ENCODE peak calls at places on chromosomes 6 and 20, in ten cellular contexts. One of them, this sample, is unnamed.

GRCh38 chr6:35089935-35090505 is 51.1 kb downstream of the TCP11 start:
- DNase-seq in brain microvascular endothelial cell: peak
- DNase-seq in cardiac muscle cell: no peak
- DNase-seq in astrocyte: peak
- DNase-seq in fibroblast of lung: peak
- DNase-seq in GM12865: no peak
- DNase-seq in breast epithelium: peak
- DNase-seq in psoas muscle: no peak
- DNase-seq in Panc1: no peak
- DNase-seq in NB4: peak
- DNase-seq in this sample: no peak

GRCh38 chr6:106162926-106163325 is 76.8 kb downstream of the PRDM1 start:
- DNase-seq in brain microvascular endothelial cell: no peak
- DNase-seq in cardiac muscle cell: no peak
- DNase-seq in astrocyte: peak
- DNase-seq in fibroblast of lung: peak
- DNase-seq in GM12865: no peak
- DNase-seq in breast epithelium: no peak
- DNase-seq in psoas muscle: no peak
- DNase-seq in Panc1: no peak
- DNase-seq in NB4: peak
- DNase-seq in this sample: no peak

GRCh38 chr20:15235799-15236198 is 898.4 kb upstream of the FLRT3 start:
- DNase-seq in brain microvascular endothelial cell: no peak
- DNase-seq in cardiac muscle cell: no peak
- DNase-seq in astrocyte: no peak
- DNase-seq in fibroblast of lung: no peak
- DNase-seq in GM12865: no peak
- DNase-seq in breast epithelium: no peak
- DNase-seq in psoas muscle: no peak
- DNase-seq in Panc1: no peak
- DNase-seq in NB4: no peak
- DNase-seq in this sample: peak

GRCh38 chr6:449057-449430 is 57.5 kb downstream of the IRF4 start:
- DNase-seq in brain microvascular endothelial cell: no peak
- DNase-seq in cardiac muscle cell: no peak
- DNase-seq in astrocyte: no peak
- DNase-seq in fibroblast of lung: no peak
- DNase-seq in GM12865: no peak
- DNase-seq in breast epithelium: no peak
- DNase-seq in psoas muscle: no peak
- DNase-seq in Panc1: no peak
- DNase-seq in NB4: no peak
- DNase-seq in this sample: no peak

GRCh38 chr6:46023216-46023915 is 7.7 kb upstream of the CLIC5 start:
- DNase-seq in brain microvascular endothelial cell: no peak
- DNase-seq in cardiac muscle cell: no peak
- DNase-seq in astrocyte: peak
- DNase-seq in fibroblast of lung: peak
- DNase-seq in GM12865: no peak
- DNase-seq in breast epithelium: no peak
- DNase-seq in psoas muscle: no peak
- DNase-seq in Panc1: no peak
- DNase-seq in NB4: no peak
- DNase-seq in this sample: no peak

GRCh38 chr6:167501831-167502385 is 177.0 kb downstream of the TTLL2 start:
- DNase-seq in brain microvascular endothelial cell: no peak
- DNase-seq in cardiac muscle cell: peak
- DNase-seq in astrocyte: no peak
- DNase-seq in fibroblast of lung: no peak
- DNase-seq in GM12865: no peak
- DNase-seq in breast epithelium: no peak
- DNase-seq in psoas muscle: no peak
- DNase-seq in Panc1: peak
- DNase-seq in NB4: peak
- DNase-seq in this sample: no peak

GRCh38 chr6:144349690-144350132 is 64.6 kb downstream of the UTRN start:
- DNase-seq in brain microvascular endothelial cell: peak
- DNase-seq in cardiac muscle cell: no peak
- DNase-seq in astrocyte: peak
- DNase-seq in fibroblast of lung: peak
- DNase-seq in GM12865: peak
- DNase-seq in breast epithelium: no peak
- DNase-seq in psoas muscle: no peak
- DNase-seq in Panc1: peak
- DNase-seq in NB4: peak
- DNase-seq in this sample: peak

GRCh38 chr6:106569444-106569843 is 59.9 kb downstream of the RTN4IP1 start:
- DNase-seq in brain microvascular endothelial cell: no peak
- DNase-seq in cardiac muscle cell: no peak
- DNase-seq in astrocyte: no peak
- DNase-seq in fibroblast of lung: peak
- DNase-seq in GM12865: no peak
- DNase-seq in breast epithelium: no peak
- DNase-seq in psoas muscle: no peak
- DNase-seq in Panc1: no peak
- DNase-seq in NB4: no peak
- DNase-seq in this sample: no peak

GRCh38 chr6:4224082-4224978 is 89.0 kb upstream of the ECI2 start:
- DNase-seq in brain microvascular endothelial cell: peak
- DNase-seq in cardiac muscle cell: peak
- DNase-seq in astrocyte: peak
- DNase-seq in fibroblast of lung: peak
- DNase-seq in GM12865: no peak
- DNase-seq in breast epithelium: no peak
- DNase-seq in psoas muscle: no peak
- DNase-seq in Panc1: no peak
- DNase-seq in NB4: peak
- DNase-seq in this sample: no peak

GRCh38 chr6:73565767-73566485 is 45.1 kb upstream of the EEF1A1 start:
- DNase-seq in brain microvascular endothelial cell: peak
- DNase-seq in cardiac muscle cell: peak
- DNase-seq in astrocyte: peak
- DNase-seq in fibroblast of lung: peak
- DNase-seq in GM12865: no peak
- DNase-seq in breast epithelium: no peak
- DNase-seq in psoas muscle: no peak
- DNase-seq in Panc1: no peak
- DNase-seq in NB4: no peak
- DNase-seq in this sample: peak

GRCh38 chr6:25617997-25618396 is 34.0 kb upstream of the SCGN start:
- DNase-seq in brain microvascular endothelial cell: no peak
- DNase-seq in cardiac muscle cell: no peak
- DNase-seq in astrocyte: no peak
- DNase-seq in fibroblast of lung: no peak
- DNase-seq in GM12865: no peak
- DNase-seq in breast epithelium: no peak
- DNase-seq in psoas muscle: no peak
- DNase-seq in Panc1: no peak
- DNase-seq in NB4: peak
- DNase-seq in this sample: no peak

GRCh38 chr6:107730106-107730505 is 94.0 kb downstream of the SCML4 start:
- DNase-seq in brain microvascular endothelial cell: no peak
- DNase-seq in cardiac muscle cell: no peak
- DNase-seq in astrocyte: no peak
- DNase-seq in fibroblast of lung: no peak
- DNase-seq in GM12865: no peak
- DNase-seq in breast epithelium: no peak
- DNase-seq in psoas muscle: no peak
- DNase-seq in Panc1: no peak
- DNase-seq in NB4: no peak
- DNase-seq in this sample: no peak
- TF ChIP-seq CTCF in brain microvascular endothelial cell: no peak
- TF ChIP-seq CTCF in cardiac muscle cell: no peak
- TF ChIP-seq CTCF in astrocyte: no peak
- TF ChIP-seq CTCF in fibroblast of lung: no peak
- TF ChIP-seq CTCF in GM12865: no peak
- TF ChIP-seq CTCF in breast epithelium: no peak
- TF ChIP-seq CTCF in psoas muscle: peak
- TF ChIP-seq CTCF in Panc1: no peak
- TF ChIP-seq CTCF in NB4: no peak
- TF ChIP-seq CTCF in this sample: no peak

GRCh38 chr20:8646716-8647115 is 422.2 kb upstream of the PLCB4 start:
- DNase-seq in brain microvascular endothelial cell: no peak
- DNase-seq in cardiac muscle cell: no peak
- DNase-seq in astrocyte: peak
- DNase-seq in fibroblast of lung: peak
- DNase-seq in GM12865: no peak
- DNase-seq in breast epithelium: no peak
- DNase-seq in psoas muscle: no peak
- DNase-seq in Panc1: no peak
- DNase-seq in NB4: no peak
- DNase-seq in this sample: no peak

GRCh38 chr20:8647868-8648495 is 420.9 kb upstream of the PLCB4 start:
- DNase-seq in brain microvascular endothelial cell: no peak
- DNase-seq in cardiac muscle cell: no peak
- DNase-seq in astrocyte: no peak
- DNase-seq in fibroblast of lung: peak
- DNase-seq in GM12865: no peak
- DNase-seq in breast epithelium: no peak
- DNase-seq in psoas muscle: peak
- DNase-seq in Panc1: no peak
- DNase-seq in NB4: peak
- DNase-seq in this sample: no peak

GRCh38 chr20:8640461-8640860 is 428.4 kb upstream of the PLCB4 start:
- DNase-seq in brain microvascular endothelial cell: no peak
- DNase-seq in cardiac muscle cell: no peak
- DNase-seq in astrocyte: peak
- DNase-seq in fibroblast of lung: peak
- DNase-seq in GM12865: no peak
- DNase-seq in breast epithelium: no peak
- DNase-seq in psoas muscle: no peak
- DNase-seq in Panc1: no peak
- DNase-seq in NB4: no peak
- DNase-seq in this sample: no peak

GRCh38 chr20:8642247-8642646 is 426.6 kb upstream of the PLCB4 start:
- DNase-seq in brain microvascular endothelial cell: no peak
- DNase-seq in cardiac muscle cell: no peak
- DNase-seq in astrocyte: no peak
- DNase-seq in fibroblast of lung: no peak
- DNase-seq in GM12865: no peak
- DNase-seq in breast epithelium: no peak
- DNase-seq in psoas muscle: no peak
- DNase-seq in Panc1: no peak
- DNase-seq in NB4: no peak
- DNase-seq in this sample: no peak

DNA sequence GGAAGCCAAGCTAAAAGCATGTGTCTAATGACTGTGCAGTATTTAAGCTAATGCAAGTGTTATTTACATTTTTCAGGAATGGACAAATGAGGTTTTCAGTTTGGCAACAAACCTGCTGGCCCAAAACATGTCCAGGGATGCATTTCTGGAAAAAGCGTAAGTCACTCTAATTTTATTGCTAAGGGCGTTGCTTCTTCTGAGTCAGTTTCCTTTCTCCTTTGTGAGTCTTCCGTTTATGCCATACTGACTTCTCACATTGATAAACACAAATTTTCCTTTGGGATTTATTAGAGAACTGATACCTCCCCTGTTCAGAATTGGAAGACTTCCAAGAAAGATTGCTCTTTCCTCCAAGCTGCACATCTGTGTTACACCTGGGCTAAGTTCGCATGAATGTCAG is 422.9 kb upstream of the PLCB4 start:
- DNase-seq in brain microvascular endothelial cell: no peak
- DNase-seq in cardiac muscle cell: no peak
- DNase-seq in astrocyte: peak
- DNase-seq in fibroblast of lung: peak
- DNase-seq in GM12865: no peak
- DNase-seq in breast epithelium: no peak
- DNase-seq in psoas muscle: no peak
- DNase-seq in Panc1: no peak
- DNase-seq in NB4: no peak
- DNase-seq in this sample: no peak
- H3K4me3 ChIP-seq in brain microvascular endothelial cell: no peak
- H3K4me3 ChIP-seq in cardiac muscle cell: no peak
- H3K4me3 ChIP-seq in astrocyte: no peak
- H3K4me3 ChIP-seq in fibroblast of lung: no peak
- H3K4me3 ChIP-seq in GM12865: no peak
- H3K4me3 ChIP-seq in breast epithelium: no peak
- H3K4me3 ChIP-seq in psoas muscle: no peak
- H3K4me3 ChIP-seq in Panc1: no peak
- H3K4me3 ChIP-seq in NB4: no peak
- H3K4me3 ChIP-seq in this sample: no peak

DNA sequence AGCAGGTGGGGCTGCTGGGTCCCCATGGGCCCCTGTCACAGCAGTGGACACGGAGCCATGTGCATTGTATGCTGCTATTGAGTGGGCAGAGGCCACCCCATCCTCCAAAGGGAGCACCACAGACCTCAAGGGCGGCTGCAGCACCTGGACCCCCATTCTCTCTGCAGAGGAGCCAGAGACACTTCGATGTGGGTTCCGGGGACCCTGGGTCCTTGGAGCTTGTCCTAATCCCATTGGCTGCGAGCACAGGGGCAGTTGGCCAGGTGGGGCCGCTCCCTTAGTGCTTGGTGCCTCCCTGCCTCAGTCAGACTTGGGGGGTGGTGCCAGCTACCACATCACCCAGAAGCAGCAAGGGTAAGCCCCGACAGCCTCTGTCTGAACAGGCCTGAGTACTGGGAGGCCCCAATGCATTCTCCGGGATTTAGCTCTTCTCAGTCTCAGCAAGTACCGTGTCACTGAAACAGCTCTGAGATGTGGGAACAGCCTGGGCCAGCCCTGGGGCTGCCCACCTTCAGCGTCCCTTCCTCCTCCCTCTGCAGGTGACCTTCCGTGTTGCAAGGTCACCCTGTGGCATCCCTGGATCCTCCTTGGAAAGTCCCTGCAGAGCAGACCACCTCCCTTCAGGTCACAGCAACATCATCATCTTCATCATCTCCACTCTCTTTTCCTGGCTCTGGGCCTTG is 73.9 kb downstream of the GINS1 start:
- DNase-seq in brain microvascular endothelial cell: no peak
- DNase-seq in cardiac muscle cell: no peak
- DNase-seq in astrocyte: no peak
- DNase-seq in fibroblast of lung: no peak
- DNase-seq in GM12865: no peak
- DNase-seq in breast epithelium: no peak
- DNase-seq in psoas muscle: no peak
- DNase-seq in Panc1: no peak
- DNase-seq in NB4: no peak
- DNase-seq in this sample: no peak
- TF ChIP-seq CTCF in brain microvascular endothelial cell: peak
- TF ChIP-seq CTCF in cardiac muscle cell: no peak
- TF ChIP-seq CTCF in astrocyte: no peak
- TF ChIP-seq CTCF in fibroblast of lung: peak
- TF ChIP-seq CTCF in GM12865: no peak
- TF ChIP-seq CTCF in breast epithelium: no peak
- TF ChIP-seq CTCF in psoas muscle: no peak
- TF ChIP-seq CTCF in Panc1: no peak
- TF ChIP-seq CTCF in NB4: no peak
- TF ChIP-seq CTCF in this sample: peak

DNA sequence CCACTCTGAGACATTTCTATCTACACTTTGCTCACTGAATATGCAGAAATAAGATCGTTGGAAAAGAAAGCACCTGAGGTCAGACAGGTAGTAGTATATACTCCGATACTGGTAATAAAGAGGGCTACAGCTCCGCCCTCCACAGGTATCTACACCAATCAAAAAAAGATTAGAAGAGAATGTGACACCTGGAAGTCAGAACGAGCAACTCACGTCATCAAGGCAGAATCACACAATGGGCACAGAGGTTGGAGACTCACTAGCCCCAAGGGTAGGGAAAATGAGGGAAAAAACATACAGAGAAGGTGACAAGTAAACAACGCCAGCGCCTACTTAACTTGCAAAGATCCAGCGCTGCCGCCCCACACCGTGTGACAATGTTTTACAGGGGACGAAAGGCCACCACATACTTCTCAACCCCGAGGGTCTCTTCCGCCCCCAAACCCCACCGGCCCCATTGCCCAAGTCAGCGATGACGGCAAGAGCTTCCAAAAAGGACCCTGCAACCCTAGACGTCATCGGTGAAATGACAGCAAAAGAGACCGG is 656 bp downstream of the LMBRD1 start:
- DNase-seq in brain microvascular endothelial cell: peak
- DNase-seq in cardiac muscle cell: no peak
- DNase-seq in astrocyte: peak
- DNase-seq in fibroblast of lung: peak
- DNase-seq in GM12865: peak
- DNase-seq in breast epithelium: peak
- DNase-seq in psoas muscle: no peak
- DNase-seq in Panc1: no peak
- DNase-seq in NB4: no peak
- DNase-seq in this sample: no peak
- H3K4me3 ChIP-seq in brain microvascular endothelial cell: peak
- H3K4me3 ChIP-seq in cardiac muscle cell: peak
- H3K4me3 ChIP-seq in astrocyte: peak
- H3K4me3 ChIP-seq in fibroblast of lung: peak
- H3K4me3 ChIP-seq in GM12865: peak
- H3K4me3 ChIP-seq in breast epithelium: peak
- H3K4me3 ChIP-seq in psoas muscle: peak
- H3K4me3 ChIP-seq in Panc1: peak
- H3K4me3 ChIP-seq in NB4: peak
- H3K4me3 ChIP-seq in this sample: peak

This sample was measured in epithelial cell of proximal tubule.